ENCODE peak calls at places on chromosomes 4 and X, in six cellular contexts. F, O, C, J, S and U are unnamed samples.

GRCh38 chrX:44244008-44244407 is 99.5 kb downstream of the EFHC2 start:
- DNase-seq in F (no peak), O (peak), C (no peak), J (no peak), S (peak), U (no peak)

GRCh38 chrX:41198410-41198809 is 113.2 kb downstream of the USP9X start:
- DNase-seq in F (no peak), O (no peak), C (no peak), J (no peak), S (no peak), U (no peak)

GRCh38 chr4:179071120-179071519 is 1628.9 kb upstream of the AGA start:
- DNase-seq in F (no peak), O (no peak), C (no peak), J (no peak), S (no peak), U (no peak)

GRCh38 chr4:52343595-52343994 is 292.5 kb downstream of the SPATA18 start:
- DNase-seq in F (no peak), O (no peak), C (no peak), J (no peak), S (no peak), U (no peak)

GRCh38 chr4:80124246-80125211 is 51.5 kb upstream of the ANTXR2 start:
- DNase-seq in F (no peak), O (no peak), C (no peak), J (no peak), S (no peak), U (no peak)

GRCh38 chr4:81421346-81422218 is 50.1 kb downstream of the RASGEF1B start:
- DNase-seq in F (no peak), O (no peak), C (peak), J (peak), S (no peak), U (no peak)

GRCh38 chr4:79864470-79865190 is 208.4 kb downstream of the ANTXR2 start:
- DNase-seq in F (no peak), O (no peak), C (no peak), J (no peak), S (no peak), U (no peak)

GRCh38 chr4:102223461-102223860 is 121.8 kb downstream of the SLC39A8 start:
- DNase-seq in F (no peak), O (no peak), C (no peak), J (no peak), S (no peak), U (no peak)

GRCh38 chrX:78029663-78030062 is 60.2 kb upstream of the PGAM4 start:
- DNase-seq in F (no peak), O (peak), C (no peak), J (no peak), S (peak), U (peak)

GRCh38 chr4:140071806-140072205 is 82.2 kb downstream of the MAML3 start:
- DNase-seq in F (no peak), O (no peak), C (no peak), J (peak), S (no peak), U (no peak)

GRCh38 chr4:30863031-30863430 is 142.9 kb downstream of the PCDH7 start:
- DNase-seq in F (no peak), O (no peak), C (no peak), J (no peak), S (no peak), U (no peak)

GRCh38 chrX:66638591-66639500 is at the start of gene EDA2R:
- DNase-seq in F (peak), O (peak), C (no peak), J (peak), S (peak), U (peak)

GRCh38 chr4:119726505-119726904 is 97.9 kb upstream of the PDE5A start:
- DNase-seq in F (no peak), O (no peak), C (no peak), J (no peak), S (no peak), U (no peak)

GRCh38 chr4:15776871-15777648 is 1.1 kb upstream of the CD38 start:
- DNase-seq in F (no peak), O (no peak), C (no peak), J (no peak), S (no peak), U (no peak)

GRCh38 chr4:16642897-16643296 is 255.5 kb downstream of the LDB2 start:
- DNase-seq in F (no peak), O (no peak), C (peak), J (no peak), S (peak), U (peak)

GRCh38 chrX:150935466-150935865 is 37.0 kb upstream of the CD99L2 start:
- DNase-seq in F (no peak), O (peak), C (no peak), J (no peak), S (no peak), U (no peak)

GRCh38 chr4:19844436-19844835 is 407.3 kb upstream of the SLIT2 start:
- DNase-seq in F (no peak), O (no peak), C (no peak), J (no peak), S (no peak), U (no peak)

GRCh38 chr4:98574816-98575215 is 83.6 kb downstream of the TSPAN5 start:
- DNase-seq in F (no peak), O (no peak), C (no peak), J (no peak), S (no peak), U (no peak)

GRCh38 chrX:4547218-4547836 is 833.9 kb upstream of the PRKX start:
- DNase-seq in F (no peak), O (peak), C (peak), J (peak), S (peak), U (peak)
- TF ChIP-seq CHD2 in F (no peak), O (no peak), C (no peak), J (no peak), S (no peak), U (no peak)

GRCh38 chrX:134607523-134607922 is 50.7 kb downstream of the PLAC1 start:
- DNase-seq in F (no peak), O (no peak), C (no peak), J (no peak), S (no peak), U (no peak)
- TF ChIP-seq CHD2 in F (no peak), O (no peak), C (no peak), J (no peak), S (no peak), U (no peak)

GRCh38 chr4:7403001-7403400 is 31.7 kb downstream of the PSAPL1 start:
- DNase-seq in F (no peak), O (no peak), C (no peak), J (no peak), S (no peak), U (no peak)
- TF ChIP-seq CHD2 in F (no peak), O (no peak), C (no peak), J (no peak), S (no peak), U (no peak)

GRCh38 chrX:30364229-30364628 is 55.0 kb upstream of the NR0B1 start:
- DNase-seq in F (no peak), O (no peak), C (no peak), J (no peak), S (no peak), U (no peak)
- TF ChIP-seq CHD2 in F (no peak), O (no peak), C (no peak), J (no peak), S (no peak), U (no peak)